ENCODE peak calls at places on chromosomes 11 and 22, in ten cellular contexts. X is colonic mucosa; A is B cell; D is AG09319; J is bronchial epithelial cell; M is fibroblast of lung; O is MM.1S; F is tibial artery; I is cardiac muscle cell; R is CD8-positive, alpha-beta T cell. T is an unnamed sample.

GRCh38 chr11:64321533-64321932 is 3.6 kb downstream of the PRDX5 start:
- DNase-seq in D (no peak), A (no peak), O (no peak), X (peak; percentile 79), R (no peak), J (peak; percentile 83), F (no peak), M (peak; percentile 76), I (no peak), T (no peak)

GRCh38 chr11:109739374-109739773 is 317.4 kb downstream of the C11orf87 start:
- DNase-seq in M (peak; percentile 19), D (no peak), R (no peak), I (no peak), X (no peak), F (no peak), J (no peak), O (no peak), A (no peak), T (no peak)

GRCh38 chr11:126338346-126339055 is 17.0 kb upstream of the ST3GAL4 start:
- DNase-seq in D (no peak), I (no peak), M (no peak), R (no peak), O (no peak), X (no peak), A (no peak), J (no peak), F (peak; percentile 15), T (no peak)

GRCh38 chr11:19595840-19596751 is 116.5 kb upstream of the NAV2 start:
- DNase-seq in R (no peak), D (no peak), X (peak; percentile 25), I (no peak), M (peak; percentile 85), A (no peak), F (peak; percentile 81), J (peak; percentile 42), O (no peak), T (no peak)

GRCh38 chr22:31290494-31291402 is 1.5 kb downstream of the PIK3IP1 start:
- DNase-seq in I (peak; percentile 95), R (peak; percentile 95), D (peak; percentile 67), M (peak; percentile 89), J (peak; percentile 83), A (peak; percentile 98), X (peak; percentile 97), O (peak; percentile 96), F (peak; percentile 97), T (peak; percentile 96)

GRCh38 chr11:105368711-105369110 is 229.1 kb upstream of the CARD18 start:
- DNase-seq in D (no peak), J (peak; percentile 64), X (no peak), O (no peak), F (no peak), M (no peak), A (no peak), I (no peak), R (no peak), T (no peak)

GRCh38 chr11:47532597-47533213 is 20.2 kb downstream of the CELF1 start:
- DNase-seq in D (no peak), M (no peak), I (peak; percentile 50), O (no peak), J (no peak), R (no peak), F (no peak), X (no peak), A (no peak), T (no peak)

GRCh38 chr11:114317738-114318137 is 21.5 kb downstream of the NNMT start:
- DNase-seq in R (no peak), D (peak; percentile 19), J (no peak), M (peak; percentile 60), X (peak; percentile 40), F (peak; percentile 51), I (peak; percentile 46), O (peak; percentile 77), A (no peak), T (no peak)

GRCh38 chr11:57081356-57081755 is 92.6 kb downstream of the OR5AK2 start:
- DNase-seq in D (no peak), X (no peak), J (peak; percentile 58), O (no peak), F (no peak), I (no peak), M (no peak), R (no peak), A (no peak), T (no peak)

GRCh38 chr11:57087966-57088365 is 93.8 kb upstream of the LRRC55 start:
- DNase-seq in I (no peak), R (no peak), A (no peak), F (no peak), X (no peak), D (no peak), M (no peak), J (no peak), O (no peak), T (no peak)

GRCh38 chr11:57082125-57082524 is 93.4 kb downstream of the OR5AK2 start:
- DNase-seq in M (no peak), R (no peak), X (no peak), J (no peak), O (no peak), A (no peak), I (no peak), D (no peak), F (no peak), T (no peak)

GRCh38 chr11:57083641-57084385 is 95.1 kb downstream of the OR5AK2 start:
- DNase-seq in I (no peak), A (no peak), J (peak; percentile 26), R (no peak), F (no peak), D (no peak), X (no peak), M (no peak), O (no peak), T (no peak)

DNA sequence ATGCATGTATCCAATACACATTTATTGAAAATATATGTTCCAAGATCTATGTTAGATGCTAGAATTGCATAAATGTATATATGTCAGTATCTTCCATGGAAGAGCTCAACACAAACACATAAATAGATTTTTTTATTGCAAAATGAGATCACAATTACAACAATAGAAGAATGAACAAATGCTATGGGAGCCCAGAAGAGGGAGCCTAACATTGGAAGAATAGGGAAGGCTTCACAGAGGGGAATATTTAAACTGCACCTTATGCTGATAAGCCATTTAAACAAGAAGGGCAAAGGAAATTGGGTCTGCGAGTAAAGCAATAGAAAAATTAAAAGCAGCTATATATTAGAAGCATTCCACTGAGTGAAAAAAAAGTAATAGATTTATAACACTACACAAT is 96.1 kb upstream of the LRRC55 start:
- DNase-seq in D (no peak), J (no peak), I (peak; percentile 5), A (no peak), O (no peak), R (no peak), X (no peak), M (no peak), F (no peak), T (no peak)
- TF ChIP-seq CTCF in D (peak; percentile 18), J (no peak), I (peak; percentile 21), A (no peak), O (no peak), R (no peak), X (no peak), M (peak; percentile 20), F (no peak), T (no peak)

DNA sequence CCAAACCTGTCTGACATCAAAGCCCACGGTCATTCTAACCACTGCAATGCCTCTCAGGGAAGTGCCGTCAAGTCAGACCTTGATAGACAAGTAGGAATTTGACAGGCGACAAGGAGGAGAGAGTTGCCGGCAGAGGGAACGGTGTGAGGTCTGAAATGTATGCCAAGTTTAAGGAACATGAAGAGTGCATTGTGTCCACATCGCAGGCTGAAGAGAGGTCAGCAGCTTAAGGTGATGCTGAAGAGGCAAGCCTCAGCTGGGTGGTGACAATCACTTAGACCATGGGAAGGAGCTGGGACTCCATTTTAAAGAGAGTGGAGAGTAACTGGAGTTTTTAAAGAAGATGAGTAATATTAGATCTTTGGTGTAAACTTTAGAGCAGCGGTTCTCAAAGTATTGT is 104.9 kb upstream of the TBCEL start:
- DNase-seq in A (no peak), F (no peak), R (no peak), D (no peak), O (no peak), I (no peak), M (no peak), J (no peak), X (no peak), T (no peak)
- TF ChIP-seq CTCF in A (no peak), F (no peak), R (no peak), D (no peak), O (no peak), I (no peak), M (no peak), J (no peak), X (no peak), T (no peak)

GRCh38 chr11:66070604-66071325 is 693 bp downstream of the PACS1 start:
- DNase-seq in I (peak; percentile 51), D (no peak), J (peak; percentile 40), F (peak; percentile 73), M (peak; percentile 40), X (peak; percentile 50), R (peak; percentile 25), O (peak; percentile 20), A (peak; percentile 54), T (no peak)

GRCh38 chr11:66067640-66068039 is 2.4 kb upstream of the PACS1 start:
- DNase-seq in X (no peak), J (no peak), D (no peak), O (no peak), M (no peak), R (no peak), F (no peak), I (no peak), A (no peak), T (no peak)

GRCh38 chr11:66069715-66070603 is at the start of gene PACS1:
- DNase-seq in X (peak; percentile 72), J (no peak), I (peak; percentile 80), M (peak; percentile 85), R (peak; percentile 82), A (peak; percentile 91), D (peak; percentile 79), O (peak; percentile 66), F (peak; percentile 65), T (peak; percentile 78)

GRCh38 chr11:66068154-66068821 is 1.8 kb upstream of the PACS1 start:
- DNase-seq in D (peak; percentile 25), I (peak; percentile 85), R (peak; percentile 82), O (peak; percentile 68), X (peak; percentile 75), J (peak; percentile 58), F (peak; percentile 71), M (peak; percentile 59), A (peak; percentile 83), T (peak; percentile 69)

DNA sequence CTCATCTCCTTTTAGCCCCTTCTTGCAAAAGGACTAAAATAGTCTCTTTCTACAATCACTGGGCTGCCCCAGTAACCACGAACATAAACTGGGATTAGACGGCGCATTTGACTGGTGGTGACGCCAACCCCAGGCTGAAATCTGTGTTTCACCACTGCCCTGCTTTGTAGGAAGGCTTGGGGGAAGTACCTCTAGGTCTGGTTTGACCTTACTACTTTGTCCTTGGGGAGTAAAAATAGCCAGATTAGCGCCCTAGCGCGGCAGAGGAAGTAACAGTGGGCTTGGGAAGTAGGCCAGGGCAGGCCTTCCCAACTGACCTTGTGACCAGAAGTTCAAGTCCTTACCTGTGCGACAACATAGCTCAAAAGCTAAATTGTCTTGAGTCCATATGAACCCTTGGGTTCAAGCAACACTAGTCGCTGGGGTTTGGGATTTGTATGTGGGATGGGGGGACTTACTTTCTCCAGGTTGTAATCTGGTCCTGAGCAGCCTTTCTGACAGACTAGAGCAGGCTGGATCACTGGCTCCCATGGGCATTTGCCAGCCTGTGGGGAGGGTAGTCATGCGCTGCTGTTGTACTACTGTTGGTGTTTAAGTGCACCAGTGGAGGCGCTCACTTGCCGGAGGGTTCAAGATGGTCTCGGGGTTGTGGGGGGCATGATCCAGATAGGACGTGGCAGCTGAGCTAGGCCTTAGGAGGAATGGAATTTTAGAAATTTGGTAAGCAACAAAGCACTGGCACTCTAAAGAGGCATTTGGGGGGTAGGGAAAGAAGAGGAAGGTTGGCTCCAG is 953 bp upstream of the PACS1 start:
- DNase-seq in I (peak; percentile 57), F (peak; percentile 62), J (peak; percentile 46), A (peak; percentile 66), M (peak; percentile 64), O (peak; percentile 85), X (peak; percentile 59), D (peak; percentile 40), R (peak; percentile 48), T (peak; percentile 37)
- TF ChIP-seq CTCF in I (peak; percentile 13), F (no peak), J (peak; percentile 30), A (no peak), M (peak; percentile 15), O (peak; percentile 35), X (no peak), D (no peak), R (no peak), T (no peak)

GRCh38 chr11:70383664-70384395 is 14.5 kb upstream of the CTTN start:
- DNase-seq in D (no peak), M (no peak), X (no peak), R (no peak), O (no peak), J (no peak), F (no peak), I (no peak), A (no peak), T (no peak)

GRCh38 chr11:70381350-70381749 is 17.0 kb upstream of the CTTN start:
- DNase-seq in X (no peak), M (no peak), J (no peak), A (no peak), F (no peak), R (no peak), I (no peak), O (no peak), D (no peak), T (no peak)

GRCh38 chr11:70378506-70379134 is 19.7 kb upstream of the CTTN start:
- DNase-seq in J (no peak), O (no peak), M (no peak), I (no peak), D (no peak), R (no peak), X (no peak), F (no peak), A (no peak), T (no peak)

GRCh38 chr11:70384486-70385152 is 13.7 kb upstream of the CTTN start:
- DNase-seq in X (no peak), D (no peak), M (no peak), F (no peak), I (no peak), J (no peak), O (no peak), R (no peak), A (no peak), T (no peak)

GRCh38 chr11:70381872-70382842 is 16.2 kb upstream of the CTTN start:
- DNase-seq in O (no peak), I (no peak), R (no peak), M (peak; percentile 87), A (no peak), J (no peak), D (peak; percentile 70), F (no peak), X (no peak), T (no peak)
- TF ChIP-seq CTCF in O (no peak), I (no peak), R (no peak), M (peak; percentile 32), A (no peak), J (no peak), D (peak; percentile 11), F (no peak), X (no peak), T (no peak)